ENCODE peak calls at places on chromosome 16, in seven cellular contexts. A is activated gamma-delta T cell; X is neural progenitor cell; F is thoracic aorta; S is fibroblast of lung; Y is activated CD4-positive, alpha-beta T cell treated with anti-CD3 and anti-CD28 coated beads for 24 hours; O is testis. V is an unnamed sample.

GRCh38 chr16:56988948-56989945 is at the start of gene NLRC5:
- DNase-seq in X (peak), O (peak), F (peak), S (peak), A (peak), Y (peak), V (peak)

GRCh38 chr16:80323187-80323807 is 217.5 kb upstream of the DYNLRB2 start:
- DNase-seq in O (no peak), Y (no peak), S (no peak), X (peak), F (no peak), A (no peak), V (no peak)

GRCh38 chr16:86091976-86092375 is 193.0 kb downstream of the IRF8 start:
- DNase-seq in A (no peak), F (no peak), S (no peak), O (no peak), X (no peak), Y (no peak), V (no peak)

GRCh38 chr16:81261049-81261648 is 22.7 kb downstream of the BCO1 start:
- DNase-seq in X (no peak), F (no peak), S (no peak), O (no peak), A (no peak), Y (peak), V (no peak)

GRCh38 chr16:80231888-80232287 is 308.9 kb upstream of the DYNLRB2 start:
- DNase-seq in F (no peak), Y (no peak), A (no peak), O (no peak), X (no peak), S (peak), V (no peak)

GRCh38 chr16:46768809-46769208 is 20.7 kb upstream of the MYLK3 start:
- DNase-seq in X (no peak), Y (no peak), A (no peak), F (no peak), S (no peak), O (no peak), V (no peak)

GRCh38 chr16:69406780-69407331 is 17.6 kb upstream of the CYB5B start:
- DNase-seq in O (peak), F (no peak), S (no peak), A (no peak), X (no peak), Y (no peak), V (no peak)

GRCh38 chr16:89113661-89114060 is 20.0 kb downstream of the ACSF3 start:
- DNase-seq in X (no peak), F (no peak), A (no peak), S (no peak), Y (no peak), O (no peak), V (peak)

GRCh38 chr16:30758988-30759461 is 2.8 kb downstream of the CFAP119 start:
- DNase-seq in O (no peak), X (no peak), Y (no peak), S (no peak), F (no peak), A (no peak), V (peak)

V was measured in left ventricle myocardium superior.